ENCODE peak calls at places on chromosome 12, in nine cellular contexts. U is natural killer cell; T is A549; F is activated CD4-positive, alpha-beta T cell treated with anti-CD3 and anti-CD28 coated beads for 1 hour; J is left ventricle myocardium superior; B is heart right ventricle; M is mammary epithelial cell; S is AG09309; Z is hypothalamus. O is an unnamed sample.
A peak's percentile ranks its signal among the peaks of the same experiment; 100 is the strongest.

GRCh38 chr12:64304571-64304970 is 82.5 kb upstream of the KICS2 start:
- DNase-seq in F (no peak), Z (no peak), T (no peak), M (no peak), B (no peak), S (no peak), U (no peak), J (no peak), O (no peak)

GRCh38 chr12:108638997-108639822 is 5.5 kb upstream of the SELPLG start:
- DNase-seq in J (no peak), M (no peak), U (no peak), Z (no peak), T (no peak), S (no peak), F (no peak), B (no peak), O (no peak)

GRCh38 chr12:2138871-2139308 is 86.1 kb downstream of the CACNA1C start:
- DNase-seq in B (no peak), T (no peak), J (no peak), U (no peak), M (no peak), F (no peak), Z (no peak), S (no peak), O (no peak)

GRCh38 chr12:123106640-123107359 is 44.1 kb downstream of the PITPNM2 start:
- DNase-seq in M (no peak), U (peak; percentile 41), B (peak; percentile 60), F (peak; percentile 36), T (peak; percentile 39), Z (no peak), S (no peak), J (peak; percentile 66), O (no peak)

GRCh38 chr12:69415471-69416275 is 54.5 kb upstream of the FRS2 start:
- DNase-seq in U (no peak), T (peak; percentile 69), M (peak; percentile 57), F (no peak), S (peak; percentile 87), J (peak; percentile 61), B (peak; percentile 32), Z (peak; percentile 10), O (peak; percentile 38)

GRCh38 chr12:118743896-118744700 is 237.2 kb upstream of the SRRM4 start:
- DNase-seq in T (no peak), Z (no peak), U (no peak), S (no peak), F (no peak), J (no peak), M (no peak), B (no peak), O (no peak)

GRCh38 chr12:12899530-12900380 is 8.4 kb downstream of the GPRC5A start:
- DNase-seq in J (peak; percentile 42), Z (no peak), M (peak; percentile 79), B (no peak), F (no peak), U (no peak), T (peak; percentile 76), S (peak; percentile 82), O (no peak)

GRCh38 chr12:86550222-86551145 is 294.3 kb upstream of the MGAT4C start:
- DNase-seq in U (no peak), J (no peak), T (no peak), S (no peak), B (no peak), Z (no peak), F (no peak), M (no peak), O (no peak)

GRCh38 chr12:78036889-78037288 is 206.2 kb downstream of the NAV3 start:
- DNase-seq in U (no peak), F (no peak), J (no peak), T (no peak), S (no peak), Z (no peak), B (no peak), M (no peak), O (no peak)

GRCh38 chr12:123983822-123984485 is 10.9 kb downstream of the ZNF664 start:
- DNase-seq in J (peak; percentile 39), B (no peak), S (peak; percentile 49), T (peak; percentile 83), Z (no peak), U (peak; percentile 19), F (peak; percentile 35), M (peak; percentile 57), O (no peak)

GRCh38 chr12:26870491-26871419 is 37.8 kb upstream of the ITPR2 start:
- DNase-seq in B (peak; percentile 49), U (no peak), T (peak; percentile 26), M (peak; percentile 72), F (no peak), S (no peak), J (peak; percentile 56), Z (no peak), O (peak; percentile 30)

GRCh38 chr12:26177303-26177702 is 18.1 kb upstream of the SSPN start:
- DNase-seq in Z (no peak), M (peak; percentile 66), U (no peak), F (no peak), T (no peak), B (no peak), S (no peak), J (no peak), O (no peak)

GRCh38 chr12:102298022-102298421 is 100.4 kb upstream of the PMCH start:
- DNase-seq in T (peak; percentile 7), F (no peak), J (no peak), Z (no peak), B (no peak), S (peak; percentile 27), U (no peak), M (peak; percentile 73), O (no peak)

GRCh38 chr12:103827800-103828440 is 13.1 kb downstream of the NT5DC3 start:
- DNase-seq in B (no peak), M (peak; percentile 90), Z (no peak), J (no peak), F (no peak), S (no peak), T (no peak), U (no peak), O (no peak)

GRCh38 chr12:3613641-3614180 is 122.7 kb downstream of the PRMT8 start:
- DNase-seq in F (no peak), T (no peak), U (no peak), Z (no peak), J (no peak), M (no peak), S (no peak), B (no peak), O (no peak)

GRCh38 chr12:51926718-51927117 is 19.4 kb downstream of the ACVRL1 start:
- DNase-seq in Z (no peak), M (peak; percentile 35), J (no peak), U (no peak), T (peak; percentile 71), B (no peak), S (no peak), F (peak; percentile 27), O (no peak)

GRCh38 chr12:125434936-125435443 is 369.8 kb downstream of the AACS start:
- DNase-seq in J (no peak), Z (no peak), U (no peak), T (no peak), F (no peak), M (no peak), S (no peak), B (no peak), O (no peak)

GRCh38 chr12:31662176-31662849 is 2.8 kb downstream of the ETFBKMT start:
- DNase-seq in S (no peak), U (no peak), J (no peak), Z (no peak), M (no peak), B (no peak), T (no peak), F (no peak), O (no peak)

GRCh38 chr12:29783773-29784666 is at the start of gene TMTC1:
- DNase-seq in M (peak; percentile 61), J (peak; percentile 93), U (no peak), B (peak; percentile 92), Z (peak; percentile 64), T (no peak), F (no peak), S (no peak), O (peak; percentile 50)

GRCh38 chr12:2163172-2163927 is 110.6 kb downstream of the CACNA1C start:
- DNase-seq in U (no peak), J (peak; percentile 90), M (no peak), T (no peak), B (peak; percentile 85), F (no peak), Z (no peak), S (peak; percentile 79), O (peak; percentile 54)

GRCh38 chr12:131833896-131834641 is 5.9 kb downstream of the MMP17 start:
- DNase-seq in U (no peak), M (no peak), T (peak; percentile 73), S (no peak), Z (no peak), J (no peak), F (no peak), B (no peak), O (no peak)

GRCh38 chr12:56267443-56268071 is 815 bp downstream of the COQ10A start:
- DNase-seq in S (no peak), U (no peak), T (no peak), Z (peak; percentile 37), J (no peak), B (peak; percentile 63), F (no peak), M (no peak), O (no peak)

GRCh38 chr12:39127401-39127800 is 222.0 kb upstream of the CPNE8 start:
- DNase-seq in F (no peak), Z (no peak), U (no peak), T (peak; percentile 75), J (no peak), M (peak; percentile 52), S (no peak), B (no peak), O (peak; percentile 28)

GRCh38 chr12:46585854-46586621 is 213.5 kb upstream of the SLC38A2 start:
- DNase-seq in B (no peak), J (no peak), M (peak; percentile 30), U (peak; percentile 30), S (no peak), Z (no peak), T (peak; percentile 50), F (peak; percentile 13), O (no peak)